ENCODE peak calls at places on chromosomes 7 and 10, in six cellular contexts. L is GM12865, K is GM12864, J is colonic mucosa, P is heart left ventricle, C is GM23338. X is an unnamed sample.

GRCh38 chr7:69654849-69655707 is 56.8 kb downstream of the AUTS2 start:
- DNase-seq in J (no peak), C (peak; percentile 32), K (no peak), L (no peak), P (no peak), X (no peak)

GRCh38 chr10:57919864-57920263 is 347.8 kb downstream of the IPMK start:
- DNase-seq in K (no peak), C (no peak), J (no peak), P (no peak), L (no peak), X (no peak)

GRCh38 chr10:87862644-87863101 is 660 bp downstream of the KLLN start:
- DNase-seq in K (peak; percentile 45), C (no peak), P (no peak), L (no peak), J (no peak), X (no peak)

GRCh38 chr10:17109475-17110207 is 20.0 kb downstream of the CUBN start:
- DNase-seq in L (no peak), J (no peak), C (no peak), K (no peak), P (no peak), X (no peak)

GRCh38 chr10:68303849-68304412 is 27.9 kb upstream of the HNRNPH3 start:
- DNase-seq in C (no peak), P (no peak), L (no peak), J (peak; percentile 91), K (no peak), X (no peak)

GRCh38 chr7:3732395-3732794 is 431.3 kb downstream of the SDK1 start:
- DNase-seq in C (no peak), P (no peak), L (no peak), K (no peak), J (no peak), X (no peak)

GRCh38 chr10:61837748-61838055 is 63.8 kb upstream of the ARID5B start:
- DNase-seq in J (no peak), K (no peak), P (no peak), L (no peak), C (no peak), X (no peak)

GRCh38 chr10:31340343-31340742 is 21.3 kb downstream of the ZEB1 start:
- DNase-seq in K (no peak), L (peak; percentile 33), J (no peak), C (no peak), P (no peak), X (no peak)

GRCh38 chr7:139767561-139767982 is 10.2 kb downstream of the HIPK2 start:
- DNase-seq in P (no peak), K (peak; percentile 68), C (no peak), J (no peak), L (peak; percentile 87), X (no peak)

DNA sequence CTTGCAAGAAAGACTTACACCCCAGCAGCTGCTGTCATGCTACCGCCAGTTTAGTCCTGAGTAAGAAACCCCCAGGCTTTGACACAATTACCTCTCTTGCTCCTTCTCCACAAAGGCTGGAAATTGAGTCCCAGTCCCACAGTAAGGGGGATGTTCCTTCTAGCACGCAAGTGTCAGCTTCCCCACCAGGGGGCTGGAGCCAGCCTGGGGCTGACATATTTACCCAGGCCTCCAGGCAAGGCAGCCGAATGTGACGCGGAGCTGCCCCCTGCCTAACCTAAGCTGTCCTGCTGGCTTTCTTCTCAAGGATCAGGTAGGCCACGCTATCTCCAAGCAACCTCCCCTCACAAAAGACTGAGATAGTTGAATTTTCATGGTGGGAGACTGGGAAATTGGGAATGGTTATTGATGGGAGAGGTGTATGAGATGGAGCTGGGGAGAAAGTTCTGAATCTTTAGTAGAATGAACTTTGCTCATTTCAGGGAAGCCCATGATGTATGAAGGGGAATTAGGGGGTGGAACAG is 19.2 kb upstream of the BMPER start:
- DNase-seq in P (no peak), J (no peak), K (no peak), C (peak; percentile 87), L (no peak), X (peak; percentile 58)
- TF ChIP-seq CTCF in P (no peak), J (no peak), K (peak; percentile 8), C (peak; percentile 71), L (no peak), X (peak; percentile 52)

GRCh38 chr7:30396379-30396778 is 82.2 kb downstream of the NOD1 start:
- DNase-seq in K (no peak), J (no peak), C (peak; percentile 32), L (no peak), P (no peak), X (no peak)
- TF ChIP-seq CTCF in K (no peak), J (no peak), C (peak; percentile 45), L (no peak), P (no peak), X (no peak)

GRCh38 chr10:132687181-132687892 is 98.6 kb downstream of the NKX6-2 start:
- DNase-seq in J (no peak), C (no peak), P (no peak), L (no peak), K (no peak), X (no peak)
- TF ChIP-seq CTCF in J (no peak), C (no peak), P (no peak), L (no peak), K (no peak), X (no peak)

GRCh38 chr10:60522617-60523016 is 132.9 kb upstream of the ANK3 start:
- DNase-seq in L (no peak), C (no peak), K (no peak), P (no peak), J (no peak), X (no peak)

GRCh38 chr10:60524541-60524940 is 134.9 kb upstream of the ANK3 start:
- DNase-seq in C (no peak), K (no peak), P (no peak), L (no peak), J (no peak), X (no peak)

GRCh38 chr10:60531006-60531405 is 141.3 kb upstream of the ANK3 start:
- DNase-seq in L (no peak), J (no peak), P (no peak), K (no peak), C (no peak), X (no peak)

GRCh38 chr10:60526024-60526585 is 136.4 kb upstream of the ANK3 start:
- DNase-seq in C (no peak), P (no peak), J (no peak), K (no peak), L (no peak), X (no peak)

DNA sequence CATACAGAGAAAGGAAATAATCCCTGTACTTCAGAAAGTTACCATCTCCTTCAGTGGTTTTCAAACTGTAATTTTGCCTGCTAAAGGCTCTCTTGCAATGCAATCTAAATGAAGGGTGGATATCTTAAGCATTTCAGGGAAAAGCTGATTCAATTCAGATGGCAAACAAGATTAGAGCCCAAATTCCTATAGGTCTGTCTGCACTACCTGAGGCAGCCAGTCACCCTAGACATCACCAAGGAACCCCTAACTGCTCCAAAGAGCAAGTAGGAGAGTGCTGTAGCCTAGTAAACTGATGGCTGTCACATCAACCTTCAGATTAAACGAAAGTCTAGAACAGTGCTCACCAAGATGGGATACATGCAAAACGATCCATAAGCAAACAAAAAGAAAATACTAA is 138.0 kb upstream of the ANK3 start:
- DNase-seq in K (no peak), P (no peak), J (no peak), L (no peak), C (no peak), X (no peak)
- TF ChIP-seq CTCF in K (no peak), P (no peak), J (no peak), L (no peak), C (no peak), X (no peak)

GRCh38 chr10:102713814-102714620 is at the start of gene ARL3:
- DNase-seq in J (peak; percentile 98), K (peak; percentile 95), L (peak; percentile 99), C (peak; percentile 98), P (peak; percentile 97), X (peak; percentile 96)
- TF ChIP-seq CTCF in J (peak; percentile 16), K (peak; percentile 72), L (peak; percentile 63), C (no peak), P (no peak), X (peak; percentile 12)

GRCh38 chr7:80386686-80387085 is 125.2 kb downstream of the GNAT3 start:
- DNase-seq in L (no peak), P (no peak), C (no peak), J (no peak), K (no peak), X (no peak)

GRCh38 chr7:80393786-80394185 is 118.1 kb downstream of the GNAT3 start:
- DNase-seq in C (no peak), L (no peak), J (no peak), P (no peak), K (no peak), X (no peak)

GRCh38 chr7:80387634-80388033 is 124.2 kb downstream of the GNAT3 start:
- DNase-seq in K (no peak), P (no peak), C (peak; percentile 17), J (no peak), L (no peak), X (no peak)

GRCh38 chr7:80392229-80393169 is 119.4 kb downstream of the GNAT3 start:
- DNase-seq in L (no peak), C (no peak), K (no peak), J (no peak), P (no peak), X (no peak)
- TF ChIP-seq CTCF in L (peak; percentile 10), C (peak; percentile 59), K (no peak), J (peak; percentile 23), P (peak; percentile 53), X (no peak)

GRCh38 chr7:7182156-7183060 is at the start of gene C1GALT1:
- DNase-seq in K (peak; percentile 97), J (peak; percentile 98), P (peak; percentile 98), L (peak; percentile 99), C (peak; percentile 98), X (peak; percentile 98)
- TF ChIP-seq CTCF in K (peak; percentile 60), J (no peak), P (peak; percentile 37), L (peak; percentile 40), C (peak; percentile 38), X (peak; percentile 54)

DNA sequence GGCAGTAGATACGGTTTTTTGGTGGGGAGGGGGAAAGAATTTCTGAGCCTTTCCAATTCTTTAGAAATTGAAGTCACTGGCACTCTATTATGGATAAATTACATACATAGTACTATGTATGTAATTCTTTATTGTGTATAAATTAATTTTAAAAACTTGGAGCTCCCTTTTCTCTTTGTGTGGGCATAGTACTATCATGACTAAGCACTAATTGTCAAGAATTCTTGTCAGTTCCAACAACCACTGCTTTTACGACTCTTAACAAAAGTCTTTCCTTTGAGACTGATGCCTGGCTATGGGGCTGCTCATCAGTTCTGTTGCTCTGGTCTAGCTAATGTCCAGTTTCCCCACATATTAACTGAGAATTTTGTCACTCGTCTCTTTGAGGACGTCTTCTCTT is 365.3 kb upstream of the RNF32 start:
- DNase-seq in P (no peak), C (no peak), L (no peak), K (no peak), J (no peak), X (no peak)
- TF ChIP-seq CTCF in P (no peak), C (no peak), L (no peak), K (no peak), J (no peak), X (no peak)

GRCh38 chr10:13053794-13054462 is 46.0 kb upstream of the OPTN start:
- DNase-seq in P (no peak), K (no peak), J (no peak), C (peak; percentile 46), L (no peak), X (no peak)

GRCh38 chr10:13051126-13051694 is 48.8 kb upstream of the OPTN start:
- DNase-seq in L (no peak), C (no peak), P (no peak), K (no peak), J (no peak), X (no peak)

GRCh38 chr10:13054844-13055243 is 45.1 kb upstream of the OPTN start:
- DNase-seq in L (no peak), J (no peak), C (no peak), P (no peak), K (no peak), X (no peak)

GRCh38 chr10:13056461-13057077 is 43.4 kb upstream of the OPTN start:
- DNase-seq in P (no peak), C (peak; percentile 35), L (no peak), J (no peak), K (no peak), X (no peak)
- TF ChIP-seq CTCF in P (no peak), C (peak; percentile 46), L (no peak), J (peak; percentile 21), K (peak; percentile 12), X (peak; percentile 35)